ENCODE peak calls at places on chromosomes 16 and 17, in ten cellular contexts. One of them, this sample, is unnamed.

GRCh38 chr17:38449364-38449763 is 21.1 kb downstream of the ARHGAP23 start:
- DNase-seq in tibial artery: no peak
- DNase-seq in BJ: no peak
- DNase-seq in kidney: no peak
- DNase-seq in cardiac muscle cell: no peak
- DNase-seq in HFF-Myc: no peak
- DNase-seq in neural progenitor cell: no peak
- DNase-seq in mesothelial cell of epicardium: no peak
- DNase-seq in upper lobe of right lung: no peak
- DNase-seq in AG04450: no peak
- DNase-seq in this sample: peak; percentile 67

GRCh38 chr16:57432989-57433388 is 14.2 kb downstream of the CIAPIN1 start:
- DNase-seq in BJ: no peak
- DNase-seq in kidney: no peak
- DNase-seq in cardiac muscle cell: no peak
- DNase-seq in neural progenitor cell: no peak
- DNase-seq in tibial artery: no peak
- DNase-seq in mesothelial cell of epicardium: no peak
- DNase-seq in upper lobe of right lung: no peak
- DNase-seq in AG04450: no peak
- DNase-seq in HFF-Myc: no peak
- DNase-seq in this sample: no peak

GRCh38 chr16:71961066-71962039 is 38.8 kb downstream of the PKD1L3 start:
- DNase-seq in neural progenitor cell: peak; percentile 88
- DNase-seq in BJ: peak; percentile 36
- DNase-seq in mesothelial cell of epicardium: peak; percentile 48
- DNase-seq in AG04450: peak; percentile 56
- DNase-seq in cardiac muscle cell: peak; percentile 88
- DNase-seq in HFF-Myc: peak; percentile 63
- DNase-seq in kidney: peak; percentile 80
- DNase-seq in tibial artery: peak; percentile 87
- DNase-seq in upper lobe of right lung: peak; percentile 84
- DNase-seq in this sample: peak; percentile 85

GRCh38 chr16:27430923-27431484 is 29.0 kb downstream of the IL21R start:
- DNase-seq in cardiac muscle cell: no peak
- DNase-seq in kidney: no peak
- DNase-seq in neural progenitor cell: no peak
- DNase-seq in BJ: no peak
- DNase-seq in AG04450: no peak
- DNase-seq in mesothelial cell of epicardium: no peak
- DNase-seq in tibial artery: no peak
- DNase-seq in upper lobe of right lung: peak; percentile 23
- DNase-seq in HFF-Myc: no peak
- DNase-seq in this sample: no peak

GRCh38 chr17:63455417-63455816 is 9.3 kb upstream of the CYB561 start:
- DNase-seq in HFF-Myc: no peak
- DNase-seq in cardiac muscle cell: no peak
- DNase-seq in kidney: no peak
- DNase-seq in neural progenitor cell: no peak
- DNase-seq in tibial artery: no peak
- DNase-seq in upper lobe of right lung: no peak
- DNase-seq in mesothelial cell of epicardium: no peak
- DNase-seq in AG04450: no peak
- DNase-seq in BJ: no peak
- DNase-seq in this sample: no peak

GRCh38 chr16:86120201-86120981 is 221.4 kb downstream of the IRF8 start:
- DNase-seq in AG04450: no peak
- DNase-seq in neural progenitor cell: no peak
- DNase-seq in cardiac muscle cell: no peak
- DNase-seq in mesothelial cell of epicardium: no peak
- DNase-seq in tibial artery: peak; percentile 15
- DNase-seq in upper lobe of right lung: no peak
- DNase-seq in BJ: no peak
- DNase-seq in kidney: peak; percentile 4
- DNase-seq in HFF-Myc: no peak
- DNase-seq in this sample: no peak

GRCh38 chr16:29719063-29719462 is 26.7 kb downstream of the C16orf54 start:
- DNase-seq in kidney: no peak
- DNase-seq in tibial artery: no peak
- DNase-seq in cardiac muscle cell: no peak
- DNase-seq in mesothelial cell of epicardium: no peak
- DNase-seq in AG04450: no peak
- DNase-seq in upper lobe of right lung: peak; percentile 8
- DNase-seq in BJ: no peak
- DNase-seq in neural progenitor cell: no peak
- DNase-seq in HFF-Myc: no peak
- DNase-seq in this sample: no peak

GRCh38 chr17:33927732-33928133 is 327.4 kb upstream of the CCL2 start:
- DNase-seq in kidney: no peak
- DNase-seq in AG04450: no peak
- DNase-seq in upper lobe of right lung: no peak
- DNase-seq in BJ: no peak
- DNase-seq in cardiac muscle cell: peak; percentile 13
- DNase-seq in tibial artery: no peak
- DNase-seq in mesothelial cell of epicardium: no peak
- DNase-seq in HFF-Myc: no peak
- DNase-seq in neural progenitor cell: peak; percentile 36
- DNase-seq in this sample: no peak

GRCh38 chr17:4739122-4740024 is at the start of the genes CXCL16 and ZMYND15:
- DNase-seq in tibial artery: peak; percentile 78
- DNase-seq in HFF-Myc: no peak
- DNase-seq in neural progenitor cell: peak; percentile 61
- DNase-seq in mesothelial cell of epicardium: peak; percentile 46
- DNase-seq in BJ: no peak
- DNase-seq in cardiac muscle cell: peak; percentile 46
- DNase-seq in upper lobe of right lung: peak; percentile 88
- DNase-seq in kidney: peak; percentile 90
- DNase-seq in AG04450: no peak
- DNase-seq in this sample: peak; percentile 65

GRCh38 chr16:12796498-12796897 is 7.2 kb downstream of the CPPED1 start:
- DNase-seq in HFF-Myc: no peak
- DNase-seq in upper lobe of right lung: no peak
- DNase-seq in BJ: no peak
- DNase-seq in neural progenitor cell: no peak
- DNase-seq in AG04450: no peak
- DNase-seq in mesothelial cell of epicardium: no peak
- DNase-seq in tibial artery: no peak
- DNase-seq in kidney: no peak
- DNase-seq in cardiac muscle cell: no peak
- DNase-seq in this sample: no peak

GRCh38 chr17:10216213-10216982 is 18.0 kb upstream of the GAS7 start:
- DNase-seq in tibial artery: no peak
- DNase-seq in neural progenitor cell: peak; percentile 43
- DNase-seq in AG04450: no peak
- DNase-seq in BJ: no peak
- DNase-seq in HFF-Myc: no peak
- DNase-seq in mesothelial cell of epicardium: no peak
- DNase-seq in upper lobe of right lung: no peak
- DNase-seq in cardiac muscle cell: no peak
- DNase-seq in kidney: no peak
- DNase-seq in this sample: peak; percentile 44

GRCh38 chr17:82952019-82952418 is 112.2 kb upstream of the ZNF750 start:
- DNase-seq in HFF-Myc: no peak
- DNase-seq in tibial artery: peak; percentile 15
- DNase-seq in AG04450: no peak
- DNase-seq in neural progenitor cell: no peak
- DNase-seq in upper lobe of right lung: peak; percentile 41
- DNase-seq in kidney: peak; percentile 29
- DNase-seq in mesothelial cell of epicardium: no peak
- DNase-seq in BJ: no peak
- DNase-seq in cardiac muscle cell: no peak
- DNase-seq in this sample: no peak

GRCh38 chr16:83301966-83302365 is 505.8 kb upstream of the HSBP1 start:
- DNase-seq in BJ: no peak
- DNase-seq in tibial artery: no peak
- DNase-seq in cardiac muscle cell: no peak
- DNase-seq in mesothelial cell of epicardium: no peak
- DNase-seq in AG04450: no peak
- DNase-seq in neural progenitor cell: no peak
- DNase-seq in HFF-Myc: no peak
- DNase-seq in kidney: no peak
- DNase-seq in upper lobe of right lung: no peak
- DNase-seq in this sample: no peak

GRCh38 chr17:31508310-31509094 is 117.0 kb downstream of the RAB11FIP4 start:
- DNase-seq in AG04450: no peak
- DNase-seq in BJ: no peak
- DNase-seq in mesothelial cell of epicardium: no peak
- DNase-seq in kidney: peak; percentile 70
- DNase-seq in upper lobe of right lung: no peak
- DNase-seq in tibial artery: no peak
- DNase-seq in cardiac muscle cell: peak; percentile 52
- DNase-seq in HFF-Myc: no peak
- DNase-seq in neural progenitor cell: peak; percentile 36
- DNase-seq in this sample: no peak
- TF ChIP-seq CTCF in AG04450: peak; percentile 42
- TF ChIP-seq CTCF in BJ: peak; percentile 32
- TF ChIP-seq CTCF in mesothelial cell of epicardium: no peak
- TF ChIP-seq CTCF in kidney: no peak
- TF ChIP-seq CTCF in upper lobe of right lung: peak; percentile 16
- TF ChIP-seq CTCF in tibial artery: no peak
- TF ChIP-seq CTCF in cardiac muscle cell: peak; percentile 30
- TF ChIP-seq CTCF in HFF-Myc: no peak
- TF ChIP-seq CTCF in neural progenitor cell: peak; percentile 43
- TF ChIP-seq CTCF in this sample: no peak

GRCh38 chr16:66740010-66740409 is 11.4 kb downstream of the DYNC1LI2 start:
- DNase-seq in mesothelial cell of epicardium: no peak
- DNase-seq in neural progenitor cell: peak; percentile 75
- DNase-seq in kidney: no peak
- DNase-seq in AG04450: no peak
- DNase-seq in tibial artery: no peak
- DNase-seq in upper lobe of right lung: no peak
- DNase-seq in cardiac muscle cell: peak; percentile 67
- DNase-seq in BJ: no peak
- DNase-seq in HFF-Myc: no peak
- DNase-seq in this sample: peak; percentile 34
- TF ChIP-seq CTCF in mesothelial cell of epicardium: peak; percentile 65
- TF ChIP-seq CTCF in neural progenitor cell: peak; percentile 82
- TF ChIP-seq CTCF in kidney: peak; percentile 52
- TF ChIP-seq CTCF in AG04450: peak; percentile 67
- TF ChIP-seq CTCF in tibial artery: peak; percentile 34
- TF ChIP-seq CTCF in upper lobe of right lung: peak; percentile 65
- TF ChIP-seq CTCF in cardiac muscle cell: peak; percentile 71
- TF ChIP-seq CTCF in BJ: peak; percentile 62
- TF ChIP-seq CTCF in HFF-Myc: peak; percentile 70
- TF ChIP-seq CTCF in this sample: peak; percentile 69

GRCh38 chr16:88681709-88682451 is 4.4 kb downstream of the SNAI3 start:
- DNase-seq in tibial artery: no peak
- DNase-seq in kidney: peak; percentile 87
- DNase-seq in BJ: no peak
- DNase-seq in upper lobe of right lung: peak; percentile 81
- DNase-seq in neural progenitor cell: no peak
- DNase-seq in mesothelial cell of epicardium: no peak
- DNase-seq in cardiac muscle cell: no peak
- DNase-seq in AG04450: no peak
- DNase-seq in HFF-Myc: no peak
- DNase-seq in this sample: no peak

GRCh38 chr16:88678224-88678979 is 7.9 kb downstream of the SNAI3 start:
- DNase-seq in kidney: peak; percentile 73
- DNase-seq in mesothelial cell of epicardium: no peak
- DNase-seq in neural progenitor cell: no peak
- DNase-seq in AG04450: no peak
- DNase-seq in cardiac muscle cell: no peak
- DNase-seq in BJ: no peak
- DNase-seq in tibial artery: no peak
- DNase-seq in HFF-Myc: no peak
- DNase-seq in upper lobe of right lung: no peak
- DNase-seq in this sample: no peak

GRCh38 chr16:88680554-88681083 is 5.7 kb downstream of the SNAI3 start:
- DNase-seq in tibial artery: no peak
- DNase-seq in mesothelial cell of epicardium: no peak
- DNase-seq in kidney: no peak
- DNase-seq in upper lobe of right lung: no peak
- DNase-seq in HFF-Myc: no peak
- DNase-seq in neural progenitor cell: no peak
- DNase-seq in AG04450: no peak
- DNase-seq in cardiac muscle cell: no peak
- DNase-seq in BJ: no peak
- DNase-seq in this sample: no peak

GRCh38 chr16:88677721-88678120 is 8.6 kb downstream of the SNAI3 start:
- DNase-seq in HFF-Myc: no peak
- DNase-seq in AG04450: no peak
- DNase-seq in kidney: no peak
- DNase-seq in BJ: no peak
- DNase-seq in mesothelial cell of epicardium: no peak
- DNase-seq in tibial artery: no peak
- DNase-seq in neural progenitor cell: no peak
- DNase-seq in upper lobe of right lung: no peak
- DNase-seq in cardiac muscle cell: no peak
- DNase-seq in this sample: no peak

GRCh38 chr16:88681084-88681680 is 5.1 kb downstream of the SNAI3 start:
- DNase-seq in neural progenitor cell: peak; percentile 43
- DNase-seq in HFF-Myc: no peak
- DNase-seq in tibial artery: no peak
- DNase-seq in BJ: no peak
- DNase-seq in AG04450: no peak
- DNase-seq in mesothelial cell of epicardium: no peak
- DNase-seq in upper lobe of right lung: no peak
- DNase-seq in kidney: peak; percentile 77
- DNase-seq in cardiac muscle cell: no peak
- DNase-seq in this sample: no peak
- TF ChIP-seq CTCF in neural progenitor cell: peak; percentile 46
- TF ChIP-seq CTCF in HFF-Myc: peak; percentile 29
- TF ChIP-seq CTCF in tibial artery: no peak
- TF ChIP-seq CTCF in BJ: peak; percentile 17
- TF ChIP-seq CTCF in AG04450: peak; percentile 11
- TF ChIP-seq CTCF in mesothelial cell of epicardium: no peak
- TF ChIP-seq CTCF in upper lobe of right lung: peak; percentile 43
- TF ChIP-seq CTCF in kidney: peak; percentile 19
- TF ChIP-seq CTCF in cardiac muscle cell: peak; percentile 19
- TF ChIP-seq CTCF in this sample: peak; percentile 17

GRCh38 chr17:65403129-65403528 is 158.3 kb downstream of the AXIN2 start:
- DNase-seq in neural progenitor cell: no peak
- DNase-seq in BJ: no peak
- DNase-seq in cardiac muscle cell: no peak
- DNase-seq in AG04450: no peak
- DNase-seq in HFF-Myc: no peak
- DNase-seq in kidney: no peak
- DNase-seq in mesothelial cell of epicardium: no peak
- DNase-seq in upper lobe of right lung: no peak
- DNase-seq in tibial artery: no peak
- DNase-seq in this sample: peak; percentile 23

GRCh38 chr17:65398036-65398787 is 163.2 kb downstream of the AXIN2 start:
- DNase-seq in HFF-Myc: no peak
- DNase-seq in tibial artery: no peak
- DNase-seq in AG04450: no peak
- DNase-seq in BJ: no peak
- DNase-seq in upper lobe of right lung: no peak
- DNase-seq in kidney: no peak
- DNase-seq in mesothelial cell of epicardium: no peak
- DNase-seq in cardiac muscle cell: no peak
- DNase-seq in neural progenitor cell: no peak
- DNase-seq in this sample: no peak

GRCh38 chr17:65401581-65401980 is 159.9 kb downstream of the AXIN2 start:
- DNase-seq in tibial artery: no peak
- DNase-seq in mesothelial cell of epicardium: no peak
- DNase-seq in BJ: no peak
- DNase-seq in upper lobe of right lung: no peak
- DNase-seq in kidney: no peak
- DNase-seq in neural progenitor cell: no peak
- DNase-seq in AG04450: no peak
- DNase-seq in HFF-Myc: no peak
- DNase-seq in cardiac muscle cell: no peak
- DNase-seq in this sample: no peak

GRCh38 chr17:65402513-65403086 is 158.8 kb downstream of the AXIN2 start:
- DNase-seq in HFF-Myc: no peak
- DNase-seq in cardiac muscle cell: no peak
- DNase-seq in neural progenitor cell: no peak
- DNase-seq in kidney: no peak
- DNase-seq in mesothelial cell of epicardium: no peak
- DNase-seq in upper lobe of right lung: no peak
- DNase-seq in AG04450: no peak
- DNase-seq in BJ: no peak
- DNase-seq in tibial artery: no peak
- DNase-seq in this sample: no peak

GRCh38 chr17:65400701-65401100 is 160.7 kb downstream of the AXIN2 start:
- DNase-seq in cardiac muscle cell: no peak
- DNase-seq in BJ: no peak
- DNase-seq in HFF-Myc: no peak
- DNase-seq in tibial artery: no peak
- DNase-seq in kidney: no peak
- DNase-seq in neural progenitor cell: no peak
- DNase-seq in AG04450: no peak
- DNase-seq in mesothelial cell of epicardium: no peak
- DNase-seq in upper lobe of right lung: no peak
- DNase-seq in this sample: no peak
- TF ChIP-seq CTCF in cardiac muscle cell: no peak
- TF ChIP-seq CTCF in BJ: no peak
- TF ChIP-seq CTCF in HFF-Myc: no peak
- TF ChIP-seq CTCF in tibial artery: no peak
- TF ChIP-seq CTCF in kidney: no peak
- TF ChIP-seq CTCF in neural progenitor cell: no peak
- TF ChIP-seq CTCF in AG04450: no peak
- TF ChIP-seq CTCF in mesothelial cell of epicardium: no peak
- TF ChIP-seq CTCF in upper lobe of right lung: no peak
- TF ChIP-seq CTCF in this sample: no peak